ENCODE peak calls at places on chromosomes 12 and 14, in ten cellular contexts. D is T-helper 2 cell, U is cardiac muscle cell, A is heart left ventricle, P is anterior cingulate cortex, Z is right lobe of liver, J is kidney glomerular epithelial cell, F is RPMI7951, C is PC-3, W is mesendoderm. Q is an unnamed sample.

GRCh38 chr12:13373131-13373530 is 176.6 kb downstream of the EMP1 start:
- DNase-seq in D (no peak), U (no peak), A (no peak), P (no peak), Z (no peak), J (no peak), F (no peak), C (no peak), W (no peak), Q (no peak)

GRCh38 chr14:99724939-99725773 is 41.1 kb downstream of the CYP46A1 start:
- DNase-seq in D (no peak), U (no peak), A (no peak), P (no peak), Z (no peak), J (no peak), F (no peak), C (no peak), W (no peak), Q (no peak)

GRCh38 chr12:106044773-106045172 is 94.0 kb downstream of the NUAK1 start:
- DNase-seq in D (no peak), U (no peak), A (no peak), P (no peak), Z (no peak), J (peak), F (peak), C (no peak), W (no peak), Q (no peak)

GRCh38 chr14:20415723-20416622 is 2.7 kb upstream of the TEP1 start:
- DNase-seq in D (peak), U (peak), A (no peak), P (no peak), Z (no peak), J (peak), F (peak), C (peak), W (peak), Q (no peak)

GRCh38 chr12:6653342-6653741 is 6.1 kb upstream of the ACRBP start:
- DNase-seq in D (no peak), U (no peak), A (no peak), P (no peak), Z (no peak), J (no peak), F (no peak), C (no peak), W (no peak), Q (no peak)

GRCh38 chr12:40889329-40889728 is 197.1 kb downstream of the CNTN1 start:
- DNase-seq in D (no peak), U (no peak), A (no peak), P (no peak), Z (no peak), J (no peak), F (no peak), C (no peak), W (no peak), Q (no peak)

GRCh38 chr12:29428630-29429029 is 47.7 kb upstream of the ERGIC2 start:
- DNase-seq in D (no peak), U (peak), A (no peak), P (no peak), Z (no peak), J (peak), F (peak), C (peak), W (no peak), Q (no peak)

GRCh38 chr14:26775765-26776577 is 178.1 kb upstream of the NOVA1 start:
- DNase-seq in D (no peak), U (peak), A (no peak), P (no peak), Z (no peak), J (peak), F (peak), C (peak), W (peak), Q (no peak)

GRCh38 chr12:120847392-120848157 is 56.6 kb downstream of the SPPL3 start:
- DNase-seq in D (no peak), U (no peak), A (no peak), P (no peak), Z (no peak), J (no peak), F (no peak), C (peak), W (no peak), Q (no peak)

GRCh38 chr12:70048521-70049245 is 194.6 kb upstream of the CNOT2 start:
- DNase-seq in D (no peak), U (no peak), A (no peak), P (no peak), Z (no peak), J (no peak), F (no peak), C (no peak), W (no peak), Q (no peak)

GRCh38 chr14:89221109-89221508 is 195.9 kb downstream of the FOXN3 start:
- DNase-seq in D (no peak), U (peak), A (no peak), P (no peak), Z (no peak), J (no peak), F (peak), C (peak), W (no peak), Q (no peak)

GRCh38 chr12:127681151-127681754 is 585.7 kb upstream of the TMEM132C start:
- DNase-seq in D (no peak), U (no peak), A (no peak), P (no peak), Z (no peak), J (no peak), F (peak), C (no peak), W (no peak), Q (no peak)

GRCh38 chr12:6962285-6963015 is 8.0 kb downstream of the PHB2 start:
- DNase-seq in D (no peak), U (no peak), A (no peak), P (no peak), Z (no peak), J (no peak), F (no peak), C (no peak), W (peak), Q (no peak)

GRCh38 chr12:50003595-50003994 is 21.7 kb downstream of the RACGAP1 start:
- DNase-seq in D (no peak), U (peak), A (no peak), P (no peak), Z (no peak), J (no peak), F (no peak), C (no peak), W (no peak), Q (no peak)

GRCh38 chr12:64814432-64814831 is 10.0 kb upstream of the TBC1D30 start:
- DNase-seq in D (no peak), U (no peak), A (no peak), P (no peak), Z (peak), J (no peak), F (no peak), C (no peak), W (no peak), Q (no peak)

GRCh38 chr14:89941830-89942377 is 12.6 kb downstream of the EFCAB11 start:
- DNase-seq in D (no peak), U (no peak), A (no peak), P (no peak), Z (no peak), J (no peak), F (no peak), C (no peak), W (no peak), Q (no peak)

GRCh38 chr14:95146079-95146771 is 11.1 kb downstream of the DICER1 start:
- DNase-seq in D (no peak), U (no peak), A (no peak), P (no peak), Z (no peak), J (no peak), F (no peak), C (no peak), W (no peak), Q (no peak)

GRCh38 chr14:24417832-24418491 is 11.5 kb downstream of the CBLN3 start:
- DNase-seq in D (no peak), U (no peak), A (no peak), P (no peak), Z (no peak), J (no peak), F (no peak), C (no peak), W (no peak), Q (no peak)

GRCh38 chr14:72594099-72594901 is 299.6 kb downstream of the DPF3 start:
- DNase-seq in D (peak), U (no peak), A (no peak), P (no peak), Z (no peak), J (no peak), F (no peak), C (no peak), W (no peak), Q (no peak)

GRCh38 chr14:95663226-95663797 is 22.9 kb upstream of the TCL1B start:
- DNase-seq in D (no peak), U (no peak), A (no peak), P (no peak), Z (no peak), J (no peak), F (no peak), C (no peak), W (no peak), Q (no peak)

GRCh38 chr14:67331368-67332125 is 28.1 kb downstream of the ATP6V1D start:
- DNase-seq in D (no peak), U (no peak), A (no peak), P (no peak), Z (no peak), J (no peak), F (peak), C (peak), W (no peak), Q (no peak)

GRCh38 chr12:98572010-98572409 is 21.5 kb upstream of the SLC25A3 start:
- DNase-seq in D (no peak), U (peak), A (no peak), P (no peak), Z (no peak), J (no peak), F (no peak), C (no peak), W (peak), Q (no peak)

GRCh38 chr12:88381456-88381855 is 198.8 kb downstream of the KITLG start:
- DNase-seq in D (no peak), U (no peak), A (no peak), P (no peak), Z (no peak), J (no peak), F (no peak), C (no peak), W (no peak), Q (no peak)

GRCh38 chr12:27906127-27906500 is 66.4 kb downstream of the PTHLH start:
- DNase-seq in D (no peak), U (no peak), A (no peak), P (no peak), Z (no peak), J (no peak), F (no peak), C (peak), W (peak), Q (no peak)

GRCh38 chr12:50221228-50222008 is 54.2 kb upstream of the CERS5 start:
- DNase-seq in D (no peak), U (peak), A (no peak), P (no peak), Z (no peak), J (no peak), F (peak), C (peak), W (peak), Q (no peak)

GRCh38 chr12:54571857-54572195 is 16.6 kb downstream of the PPP1R1A start:
- DNase-seq in D (no peak), U (no peak), A (no peak), P (no peak), Z (no peak), J (no peak), F (no peak), C (no peak), W (no peak), Q (no peak)

GRCh38 chr12:26971963-26972362 is 33.7 kb downstream of the FGFR1OP2 start:
- DNase-seq in D (peak), U (no peak), A (no peak), P (no peak), Z (no peak), J (no peak), F (no peak), C (no peak), W (no peak), Q (peak)